ENCODE peak calls at places on chromosomes 4 and X, in four cellular contexts. C is left ventricle myocardium inferior; A is colonic mucosa; G is CD8-positive, alpha-beta memory T cell. Z is an unnamed sample. For H3K4me1, the result is how much of the 10 kb centered on the place peaks cover.

GRCh38 chr4:17688011-17688441 is 73.6 kb downstream of the MED28 start:
- DNase-seq in A (no peak), C (no peak), G (no peak), Z (no peak)

GRCh38 chr4:101555341-101555880 is 208.1 kb upstream of the PPP3CA start:
- DNase-seq in A (no peak), C (no peak), G (no peak), Z (no peak)

GRCh38 chr4:5204781-5205180 is 153.5 kb downstream of the STK32B start:
- DNase-seq in G (no peak), C (no peak), A (peak), Z (no peak)

GRCh38 chrX:104330966-104331365 is 76.2 kb upstream of the ESX1 start:
- DNase-seq in G (no peak), C (no peak), A (no peak), Z (no peak)

GRCh38 chr4:169229571-169230028 is 41.2 kb downstream of the SH3RF1 start:
- DNase-seq in A (no peak), C (no peak), G (no peak), Z (no peak)

GRCh38 chr4:4712800-4713528 is 146.5 kb upstream of the MSX1 start:
- DNase-seq in C (no peak), A (no peak), G (no peak), Z (peak)

GRCh38 chrX:8147216-8147615 is 23.9 kb downstream of the VCX2 start:
- DNase-seq in C (no peak), G (no peak), A (no peak), Z (no peak)

GRCh38 chr4:157271166-157271869 is 50.8 kb downstream of the GRIA2 start:
- DNase-seq in G (no peak), C (no peak), A (no peak), Z (no peak)

GRCh38 chrX:154308108-154308946 is 12.7 kb downstream of the TKTL1 start:
- DNase-seq in A (peak), C (peak), G (peak), Z (peak)

GRCh38 chr4:17236686-17237085 is 275.2 kb downstream of the QDPR start:
- DNase-seq in C (no peak), G (no peak), A (no peak), Z (no peak)

GRCh38 chr4:115159141-115159540 is 45.7 kb upstream of the NDST4 start:
- DNase-seq in A (no peak), G (no peak), C (no peak), Z (no peak)

GRCh38 chrX:143363419-143363818 is 153.9 kb downstream of the SPANXN3 start:
- DNase-seq in G (no peak), A (no peak), C (no peak), Z (no peak)

GRCh38 chr4:138978600-138978999 is 37.0 kb upstream of the NOCT start:
- DNase-seq in A (no peak), G (no peak), C (no peak), Z (peak)

GRCh38 chr4:145679991-145680455 is at the start of gene C4orf51:
- DNase-seq in A (no peak), G (no peak), C (no peak), Z (no peak)

GRCh38 chr4:117700111-117700892 is 334.0 kb upstream of the NDST3 start:
- DNase-seq in A (no peak), G (no peak), C (no peak), Z (no peak)

GRCh38 chrX:17597836-17598434 is 139.4 kb upstream of the SCML1 start:
- DNase-seq in G (no peak), A (peak), C (peak), Z (no peak)

GRCh38 chrX:142186103-142186502 is 19.0 kb downstream of the MAGEC2 start:
- DNase-seq in C (no peak), G (no peak), A (no peak), Z (no peak)

GRCh38 chr4:23232987-23233386 is 540.2 kb downstream of the GBA3 start:
- DNase-seq in C (no peak), A (no peak), G (no peak), Z (no peak)

GRCh38 chr4:185254434-185254833 is 45.0 kb downstream of the SNX25 start:
- DNase-seq in C (no peak), G (no peak), A (no peak), Z (no peak)

GRCh38 chrX:104343408-104344129 is 88.8 kb upstream of the ESX1 start:
- DNase-seq in A (peak), C (no peak), G (no peak), Z (peak)

GRCh38 chr4:101238706-101239105 is 108.6 kb downstream of the PPP3CA start:
- DNase-seq in G (no peak), A (no peak), C (no peak), Z (no peak)

GRCh38 chr4:113499696-113500095 is 261.8 kb downstream of the CAMK2D start:
- DNase-seq in G (no peak), C (no peak), A (no peak), Z (no peak)

GRCh38 chr4:168710353-168710946 is 213.6 kb downstream of the PALLD start:
- DNase-seq in A (peak), C (no peak), G (no peak), Z (peak)

GRCh38 chrX:20653070-20653469 is 386.4 kb upstream of the RPS6KA3 start:
- DNase-seq in G (no peak), C (no peak), A (no peak), Z (no peak)

GRCh38 chr4:177667687-177668086 is 225.4 kb upstream of the AGA start:
- DNase-seq in C (no peak), G (no peak), A (no peak), Z (no peak)

GRCh38 chrX:87006561-87006960 is 511.0 kb upstream of the KLHL4 start:
- DNase-seq in C (no peak), G (no peak), A (no peak), Z (no peak)

GRCh38 chr4:89897867-89898266 is 3.2 kb downstream of the MMRN1 start:
- DNase-seq in A (no peak), G (no peak), C (no peak), Z (no peak)

GRCh38 chr4:149765630-149766029 is 50.0 kb downstream of the IQCM start:
- DNase-seq in C (no peak), A (no peak), G (no peak), Z (no peak)

GRCh38 chr4:40143926-40144508 is 52.8 kb upstream of the RHOH start:
- DNase-seq in A (no peak), C (no peak), G (no peak), Z (peak)

GRCh38 chr4:40134206-40134917 is 62.5 kb upstream of the RHOH start:
- DNase-seq in A (no peak), G (no peak), C (no peak), Z (no peak)

GRCh38 chr4:40140206-40140605 is 56.6 kb upstream of the RHOH start:
- DNase-seq in G (no peak), A (no peak), C (no peak), Z (no peak)
- H3K4me3 ChIP-seq in G (no peak), A (no peak), C (no peak), Z (no peak)

DNA sequence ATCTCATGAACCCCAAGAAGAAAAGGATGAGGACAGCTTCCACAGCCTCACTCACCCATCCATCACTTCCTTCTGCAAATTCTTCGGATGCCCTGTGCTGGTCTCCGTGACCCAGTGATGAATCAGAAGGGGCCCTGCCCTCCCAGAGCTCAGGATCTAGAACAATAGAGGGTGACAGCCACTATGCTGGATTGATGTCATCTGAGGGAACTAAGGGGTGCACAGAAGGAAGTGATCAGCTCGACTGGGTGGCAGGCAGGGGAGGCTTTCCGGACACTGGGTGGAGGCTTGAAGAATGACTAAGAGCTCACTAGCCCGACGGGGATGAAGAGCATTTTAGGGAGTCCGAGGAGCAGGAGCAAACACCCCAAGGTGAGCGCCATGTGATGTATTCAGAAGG is 1.4 kb upstream of the ZNF185 start:
- DNase-seq in A (no peak), C (no peak), G (no peak), Z (no peak)
- H3K4me1 ChIP-seq in A (under half), C (under half), G (under half), Z (under half)

GRCh38 chrX:65406532-65406931 is 128.1 kb downstream of the LAS1L start:
- DNase-seq in A (no peak), C (no peak), G (no peak), Z (no peak)
- H3K4me3 ChIP-seq in A (no peak), C (peak), G (no peak), Z (peak)

DNA sequence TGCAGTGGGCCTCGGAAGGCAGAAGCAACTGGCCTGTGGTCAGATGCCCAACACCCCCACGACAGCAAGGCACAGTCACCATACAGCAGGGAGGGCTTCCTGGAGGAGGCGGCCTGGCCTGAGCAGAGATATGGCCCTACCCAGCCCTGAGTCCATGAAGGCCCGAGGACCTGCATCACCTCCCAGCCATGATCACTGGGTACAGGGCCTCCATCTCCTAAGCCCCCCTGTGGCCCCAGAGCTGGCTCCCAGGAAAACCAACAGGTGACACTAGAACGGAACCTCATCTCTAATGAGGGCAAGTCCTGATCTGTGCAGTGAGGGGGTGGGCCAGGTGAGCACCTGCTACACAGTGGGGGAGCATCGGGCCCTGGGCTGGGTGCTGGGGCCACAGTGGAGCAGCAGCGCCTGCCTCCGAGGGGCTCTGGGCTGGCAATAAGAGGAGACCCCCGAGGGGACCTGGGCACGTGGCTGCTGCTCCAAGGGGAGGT is 26.2 kb upstream of the MXD4 start:
- DNase-seq in C (no peak), A (no peak), G (no peak), Z (no peak)
- H3K4me1 ChIP-seq in C (under half), A (under half), G (half or more), Z (under half)

DNA sequence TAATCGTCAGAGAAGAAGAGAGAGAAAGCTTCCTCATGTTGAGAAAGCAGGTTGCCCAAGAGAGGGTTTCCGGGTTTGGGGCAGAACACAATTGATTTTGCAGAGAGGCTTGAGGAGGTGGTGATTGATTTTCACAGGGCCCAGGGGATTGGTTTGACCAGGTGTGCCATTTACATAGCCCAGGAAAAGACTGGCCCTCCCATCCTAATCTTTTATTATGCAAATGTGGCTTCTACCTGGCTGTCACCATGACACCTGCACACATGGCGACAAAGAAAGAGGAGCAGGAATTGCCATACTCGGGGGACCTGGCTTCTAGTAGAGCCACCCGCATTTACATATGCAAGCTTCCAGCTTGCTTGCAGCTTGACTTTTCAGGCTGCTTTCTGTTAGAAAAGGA is 405.3 kb downstream of the PPP4R3C start:
- DNase-seq in C (no peak), A (no peak), G (no peak), Z (no peak)
- H3K4me3 ChIP-seq in C (no peak), A (no peak), G (no peak), Z (no peak)

DNA sequence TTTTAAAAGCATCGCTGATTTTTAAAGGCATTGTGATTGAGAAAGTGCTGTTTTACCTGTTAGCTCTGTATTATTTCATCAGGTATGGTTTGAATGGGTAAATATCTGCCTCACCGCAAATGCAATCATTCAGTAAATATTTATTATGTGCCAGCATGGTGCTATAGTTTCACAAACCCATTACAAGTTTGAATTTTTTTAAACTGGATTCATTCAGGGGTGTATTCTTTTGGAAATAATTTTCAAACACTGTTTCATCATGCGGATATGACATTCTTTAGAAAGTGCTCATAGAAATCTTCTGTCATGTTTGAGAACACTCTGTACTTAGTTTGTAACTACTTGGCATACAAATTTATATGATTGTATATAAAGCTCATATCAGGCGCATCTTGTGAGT is 37.2 kb downstream of the LIMCH1 start:
- DNase-seq in A (no peak), G (no peak), C (no peak), Z (no peak)
- H3K4me1 ChIP-seq in A (under half), G (under half), C (half or more), Z (under half)

GRCh38 chr4:77194989-77195388 is 38.0 kb downstream of the CCNG2 start:
- DNase-seq in A (no peak), G (no peak), C (no peak), Z (no peak)

GRCh38 chr4:77193046-77193445 is 36.0 kb downstream of the CCNG2 start:
- DNase-seq in C (no peak), A (no peak), G (no peak), Z (no peak)

GRCh38 chr4:77196866-77197265 is 39.9 kb downstream of the CCNG2 start:
- DNase-seq in A (no peak), C (no peak), G (no peak), Z (no peak)

GRCh38 chr4:77194366-77194765 is 37.4 kb downstream of the CCNG2 start:
- DNase-seq in G (no peak), A (no peak), C (no peak), Z (no peak)

GRCh38 chr4:77193511-77194236 is 36.7 kb downstream of the CCNG2 start:
- DNase-seq in A (peak), G (peak), C (peak), Z (no peak)
- H3K4me3 ChIP-seq in A (no peak), G (peak), C (no peak), Z (no peak)

DNA sequence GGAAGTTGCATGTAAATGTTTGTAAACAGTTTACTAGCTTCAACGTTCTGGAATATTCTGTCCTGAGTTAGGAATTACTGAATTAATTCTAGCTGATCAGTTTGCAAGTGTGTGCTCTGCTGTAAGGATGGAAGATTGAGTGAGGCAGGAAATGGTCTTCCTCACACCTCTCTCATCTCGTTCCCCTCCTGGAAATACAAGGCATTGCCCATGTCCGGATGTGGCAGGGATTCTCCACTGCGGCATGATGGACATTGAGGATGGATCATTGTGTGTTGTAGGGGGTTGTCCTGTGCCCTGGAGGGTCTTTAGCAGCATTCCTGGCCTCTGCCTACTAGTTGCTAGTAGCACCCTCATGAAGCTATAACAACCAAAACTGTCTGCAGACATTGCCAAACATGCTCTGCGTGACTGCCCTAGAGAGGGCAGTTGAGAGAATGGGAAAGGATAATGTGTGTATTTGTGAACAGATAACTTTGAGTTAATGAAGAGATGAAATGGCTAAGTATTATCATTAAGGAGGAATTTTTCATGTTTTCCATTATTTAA is 12.6 kb downstream of the CA5B start:
- DNase-seq in G (no peak), A (no peak), C (no peak), Z (no peak)
- H3K4me1 ChIP-seq in G (half or more), A (under half), C (under half), Z (under half)

GRCh38 chrX:136650811-136651210 is 2.9 kb downstream of the CD40LG start:
- DNase-seq in G (no peak), A (no peak), C (no peak), Z (no peak)
- H3K4me3 ChIP-seq in G (peak), A (peak), C (no peak), Z (no peak)